ENCODE peak calls at places on chromosomes 7 and 10, in five cellular contexts. B, X, K, T and F are unnamed samples.

GRCh38 chr7:84950836-84951235 is 236.0 kb downstream of the SEMA3D start:
- DNase-seq in B (peak), K (no peak), T (no peak), X (no peak), F (no peak)

GRCh38 chr7:128906766-128907559 is 3.5 kb downstream of the KCP start:
- DNase-seq in X (no peak), K (no peak), B (no peak), T (no peak), F (no peak)

GRCh38 chr7:139035588-139036353 is at the start of gene ZC3HAV1L:
- DNase-seq in X (peak), T (peak), B (peak), K (peak), F (peak)

GRCh38 chr7:76220185-76221057 is 18.7 kb downstream of the SRRM3 start:
- DNase-seq in T (no peak), K (no peak), X (no peak), B (peak), F (no peak)

GRCh38 chr7:11753441-11753840 is 78.6 kb downstream of the THSD7A start:
- DNase-seq in T (no peak), K (no peak), B (no peak), X (no peak), F (no peak)

GRCh38 chr10:27240212-27240890 is at the start of gene ACBD5:
- DNase-seq in B (peak), X (peak), K (peak), T (peak), F (no peak)

GRCh38 chr7:36264123-36264916 is 111.3 kb downstream of the EEPD1 start:
- DNase-seq in B (peak), T (peak), X (no peak), K (peak), F (no peak)

GRCh38 chr10:30747633-30748032 is 118.1 kb upstream of the LYZL2 start:
- DNase-seq in B (peak), T (no peak), X (peak), K (no peak), F (no peak)

GRCh38 chr7:135334830-135335543 is 101.3 kb downstream of the STRA8 start:
- DNase-seq in X (no peak), K (no peak), T (no peak), B (no peak), F (no peak)

GRCh38 chr7:145863-146262 is 46.5 kb upstream of the FAM20C start:
- DNase-seq in T (no peak), X (no peak), B (no peak), K (no peak), F (no peak)

GRCh38 chr7:157411580-157411979 is 74.8 kb downstream of the DNAJB6 start:
- DNase-seq in B (no peak), K (no peak), X (no peak), T (no peak), F (no peak)

GRCh38 chr10:63114031-63114814 is 18.9 kb upstream of the NRBF2 start:
- DNase-seq in B (peak), K (no peak), T (no peak), X (peak), F (no peak)

GRCh38 chr10:120646738-120647427 is 189.9 kb downstream of the PLPP4 start:
- DNase-seq in K (no peak), T (no peak), X (no peak), B (no peak), F (no peak)

GRCh38 chr7:134515569-134516468 is 11.5 kb upstream of the AKR1B10 start:
- DNase-seq in B (peak), X (peak), T (no peak), K (no peak), F (no peak)

GRCh38 chr10:123083811-123084210 is 52.0 kb upstream of the HMX3 start:
- DNase-seq in K (no peak), X (no peak), B (no peak), T (no peak), F (no peak)

GRCh38 chr10:43706166-43706565 is 57.5 kb upstream of the ZNF32 start:
- DNase-seq in T (no peak), K (no peak), B (no peak), X (no peak), F (no peak)

GRCh38 chr10:7686351-7687171 is 16.6 kb upstream of the ITIH2 start:
- DNase-seq in T (no peak), X (no peak), B (no peak), K (no peak), F (no peak)

GRCh38 chr10:101694674-101695403 is at the start of gene FBXW4:
- DNase-seq in T (peak), X (no peak), B (peak), K (peak), F (no peak)

GRCh38 chr10:6917125-6917524 is 337.0 kb upstream of the PRKCQ start:
- DNase-seq in B (peak), X (no peak), T (no peak), K (no peak), F (no peak)

GRCh38 chr7:2903686-2904162 is 59.6 kb upstream of the GNA12 start:
- DNase-seq in K (no peak), X (no peak), B (no peak), T (no peak), F (no peak)
- TF ChIP-seq CTCF in K (no peak), X (no peak), B (no peak), T (no peak), F (no peak)

DNA sequence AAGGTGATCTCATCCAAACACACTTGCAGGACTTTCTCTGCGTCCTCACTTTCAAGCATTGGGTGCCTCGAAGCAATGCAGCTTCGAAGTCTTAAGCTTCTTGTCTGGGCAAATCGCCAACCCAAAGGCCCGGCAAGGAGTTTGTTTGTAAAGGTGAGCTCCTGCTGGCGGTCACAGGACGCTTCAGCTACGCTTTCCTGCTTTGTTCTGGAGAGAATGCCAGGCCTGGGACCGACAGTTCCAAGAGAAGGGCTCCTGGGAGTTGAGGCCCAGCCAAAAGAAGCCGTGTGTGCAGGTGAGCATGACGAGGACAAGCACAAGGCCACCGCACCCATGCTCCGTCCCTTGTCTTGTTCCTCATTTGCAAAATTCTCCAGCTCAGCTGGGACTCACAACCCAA is 106.6 kb upstream of the DOCK1 start:
- DNase-seq in B (no peak), T (no peak), K (no peak), X (no peak), F (no peak)
- TF ChIP-seq CTCF in B (no peak), T (no peak), K (no peak), X (no peak), F (no peak)

GRCh38 chr10:72096115-72097000 is 8.0 kb upstream of the SPOCK2 start:
- DNase-seq in X (no peak), K (peak), B (peak), T (no peak), F (no peak)
- TF ChIP-seq CTCF in X (peak), K (peak), B (no peak), T (no peak), F (no peak)

GRCh38 chr7:2661602-2662272 is 26.3 kb upstream of the AMZ1 start:
- DNase-seq in B (no peak), K (no peak), T (no peak), X (no peak), F (no peak)
- TF ChIP-seq CTCF in B (peak), K (peak), T (no peak), X (peak), F (no peak)